ENCODE peak calls at places on chromosomes 7 and 10, in nine cellular contexts. E is ovary; L is WERI-Rb-1; Z is K562; N is GM23248; F is brain microvascular endothelial cell; B is suprapubic skin; J is CD4-positive, CD25-positive, alpha-beta regulatory T cell; R is RWPE1. Y is an unnamed sample.
A peak's percentile ranks its signal among the peaks of the same experiment; 100 is the strongest.

GRCh38 chr7:100171087-100171681 is 2.8 kb upstream of the GAL3ST4 start:
- DNase-seq in J (peak; percentile 61), N (peak; percentile 33), R (no peak), Z (no peak), F (no peak), B (no peak), L (no peak), E (no peak), Y (no peak)

GRCh38 chr10:24723386-24723787 is 300 bp downstream of the ARHGAP21 start:
- DNase-seq in F (no peak), B (no peak), E (peak; percentile 39), L (no peak), J (no peak), R (no peak), Z (no peak), N (peak; percentile 74), Y (peak; percentile 75)

GRCh38 chr7:45923290-45923689 is 2.2 kb upstream of the IGFBP3 start:
- DNase-seq in Z (peak; percentile 66), E (peak; percentile 83), J (no peak), R (peak; percentile 50), B (no peak), N (peak; percentile 90), F (peak; percentile 75), L (peak; percentile 63), Y (no peak)

GRCh38 chr10:66176772-66177171 is 749.1 kb upstream of the LRRTM3 start:
- DNase-seq in L (no peak), E (no peak), Z (no peak), F (peak; percentile 22), N (peak; percentile 6), B (no peak), R (no peak), J (no peak), Y (no peak)

GRCh38 chr7:126727930-126728331 is 524.8 kb downstream of the GRM8 start:
- DNase-seq in E (no peak), R (peak; percentile 27), B (no peak), J (no peak), N (peak; percentile 23), Z (peak; percentile 23), L (no peak), F (peak; percentile 83), Y (no peak)

GRCh38 chr7:10637991-10638390 is 335.7 kb upstream of the PHF14 start:
- DNase-seq in R (no peak), N (no peak), J (no peak), L (no peak), Z (no peak), F (no peak), B (no peak), E (no peak), Y (no peak)

GRCh38 chr7:15123901-15124300 is 221.3 kb upstream of the DGKB start:
- DNase-seq in J (no peak), R (no peak), B (no peak), N (no peak), L (no peak), F (no peak), E (no peak), Z (no peak), Y (no peak)

GRCh38 chr7:132815130-132815529 is 238.9 kb upstream of the PLXNA4 start:
- DNase-seq in Z (no peak), N (no peak), E (no peak), F (no peak), L (no peak), R (no peak), J (no peak), B (no peak), Y (no peak)

GRCh38 chr7:11579141-11579540 is 252.9 kb downstream of the THSD7A start:
- DNase-seq in R (no peak), Z (no peak), B (no peak), F (no peak), J (no peak), L (no peak), N (no peak), E (no peak), Y (no peak)

GRCh38 chr10:72072639-72073038 is 15.7 kb downstream of the SPOCK2 start:
- DNase-seq in N (no peak), Z (no peak), L (no peak), F (no peak), B (no peak), R (no peak), E (no peak), J (no peak), Y (no peak)

GRCh38 chr10:1211844-1212570 is 155.8 kb downstream of the WDR37 start:
- DNase-seq in J (no peak), F (no peak), B (no peak), L (no peak), Z (no peak), E (no peak), N (no peak), R (no peak), Y (no peak)

GRCh38 chr10:30736685-30737232 is 107.2 kb upstream of the LYZL2 start:
- DNase-seq in N (peak; percentile 99), F (peak; percentile 99), R (peak; percentile 36), J (no peak), B (no peak), L (no peak), E (no peak), Z (no peak), Y (peak; percentile 87)

GRCh38 chr7:29652611-29653010 is 89.0 kb downstream of the PRR15 start:
- DNase-seq in J (no peak), B (no peak), Z (no peak), N (no peak), E (no peak), R (no peak), L (no peak), F (no peak), Y (no peak)

GRCh38 chr7:151487246-151487645 is 32.4 kb downstream of the RHEB start:
- DNase-seq in R (no peak), J (no peak), F (no peak), Z (no peak), E (no peak), N (no peak), L (no peak), B (no peak), Y (no peak)

GRCh38 chr7:96303686-96304443 is 18.0 kb downstream of the SLC25A13 start:
- DNase-seq in B (no peak), F (peak; percentile 39), E (no peak), R (no peak), L (no peak), J (no peak), Z (no peak), N (peak; percentile 64), Y (no peak)

GRCh38 chr10:132721725-132722124 is 64.2 kb downstream of the NKX6-2 start:
- DNase-seq in Z (no peak), E (no peak), J (no peak), R (no peak), L (no peak), B (no peak), F (no peak), N (no peak), Y (no peak)

GRCh38 chr7:157903296-157903695 is 566.5 kb downstream of the DNAJB6 start:
- DNase-seq in R (no peak), B (no peak), Z (no peak), J (no peak), N (no peak), L (no peak), E (no peak), F (no peak), Y (no peak)
- H3K27ac ChIP-seq in R (no peak overlapping the region), B (no peak overlapping the region), Z (no peak overlapping the region), J (no peak overlapping the region), N (no peak overlapping the region), L (no peak overlapping the region), E (no peak overlapping the region), F (no peak overlapping the region), Y (no peak overlapping the region)

GRCh38 chr10:86932674-86933073 is 24.7 kb downstream of the MMRN2 start:
- DNase-seq in F (no peak), J (no peak), R (no peak), B (no peak), E (no peak), N (no peak), L (no peak), Z (no peak), Y (peak; percentile 41)
- H3K27ac ChIP-seq in F (no peak overlapping the region), J (no peak overlapping the region), R (no peak overlapping the region), B (no peak overlapping the region), E (no peak overlapping the region), N (no peak overlapping the region), L (no peak overlapping the region), Z (no peak overlapping the region), Y (no peak overlapping the region)

DNA sequence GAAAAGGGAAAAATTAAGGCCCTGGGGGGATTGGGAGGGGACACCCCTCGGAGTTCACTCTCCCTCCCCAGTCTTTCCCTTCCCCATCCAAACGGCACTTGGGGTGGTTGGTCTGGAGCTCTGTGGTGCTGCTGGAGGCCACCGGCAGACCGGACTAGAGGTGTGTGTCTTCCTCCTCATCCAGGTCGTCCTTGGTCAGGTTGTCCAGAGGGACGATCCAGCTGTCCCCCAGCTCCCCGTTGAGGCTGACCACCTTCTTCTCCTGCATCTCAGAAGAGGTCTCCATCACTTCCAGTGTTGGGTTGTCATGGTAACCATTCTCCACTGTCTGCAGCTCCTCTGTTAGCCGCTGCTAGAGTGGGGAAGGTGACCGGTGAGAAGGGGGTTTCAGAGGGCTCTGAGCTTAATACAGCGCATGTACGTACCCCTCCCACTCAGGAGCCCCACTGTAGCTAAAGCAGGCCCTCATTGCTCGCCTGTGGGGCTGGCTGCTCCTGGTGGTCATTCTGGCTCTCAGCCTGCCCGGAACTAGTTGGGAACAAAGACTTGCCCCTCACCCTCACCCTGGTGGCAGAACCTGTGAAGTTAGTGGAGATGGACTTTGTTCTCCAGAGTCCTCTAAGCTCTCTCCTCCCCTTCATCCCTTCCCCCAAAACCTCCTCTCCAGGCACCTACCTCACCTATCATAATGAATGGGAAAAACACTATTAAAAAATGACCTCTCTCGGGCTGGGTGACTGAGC is 52.1 kb downstream of the PODXL start:
- DNase-seq in E (no peak), B (no peak), F (no peak), J (no peak), N (no peak), R (no peak), L (no peak), Z (no peak), Y (no peak)
- H3K27ac ChIP-seq in E (no peak overlapping the region), B (peak overlapping the region; percentile 51), F (no peak overlapping the region), J (no peak overlapping the region), N (no peak overlapping the region), R (no peak overlapping the region), L (peak overlapping the region; percentile 94), Z (no peak overlapping the region), Y (no peak overlapping the region)

GRCh38 chr10:97065686-97066679 is 119.8 kb downstream of the SLIT1 start:
- DNase-seq in F (no peak), J (no peak), R (no peak), Z (no peak), E (no peak), B (no peak), N (no peak), L (no peak), Y (no peak)
- H3K27ac ChIP-seq in F (no peak overlapping the region), J (no peak overlapping the region), R (no peak overlapping the region), Z (no peak overlapping the region), E (no peak overlapping the region), B (no peak overlapping the region), N (no peak overlapping the region), L (no peak overlapping the region), Y (no peak overlapping the region)